ENCODE peak calls at places on chromosomes 6 and 20, in four cellular contexts. D is endothelial cell of umbilical vein, W is right lobe of liver, I is PC-3. O is an unnamed sample.

GRCh38 chr6:81171991-81172740 is 580.3 kb downstream of the TENT5A start:
- DNase-seq in D (peak; percentile 28), I (no peak), W (no peak), O (no peak)

GRCh38 chr20:62831361-62831788 is 14.5 kb downstream of the COL9A3 start:
- DNase-seq in D (no peak), W (peak; percentile 94), I (no peak), O (no peak)

GRCh38 chr6:75968143-75968542 is 104.3 kb downstream of the IMPG1 start:
- DNase-seq in I (no peak), W (no peak), D (no peak), O (no peak)

GRCh38 chr6:34919651-34920050 is 30.6 kb downstream of the ANKS1A start:
- DNase-seq in I (peak; percentile 24), D (peak; percentile 58), W (no peak), O (no peak)

GRCh38 chr6:8429821-8430220 is 5.5 kb downstream of the SLC35B3 start:
- DNase-seq in I (no peak), D (peak; percentile 28), W (no peak), O (no peak)

GRCh38 chr6:52609968-52610367 is 33.1 kb upstream of the TRAM2 start:
- DNase-seq in D (no peak), I (no peak), W (no peak), O (no peak)

GRCh38 chr6:106974999-106975698 is 620 bp upstream of the CD24 start:
- DNase-seq in W (peak; percentile 74), I (peak; percentile 60), D (no peak), O (no peak)

GRCh38 chr20:36833275-36834020 is 42.5 kb upstream of the TLDC2 start:
- DNase-seq in W (no peak), D (peak; percentile 30), I (no peak), O (no peak)

GRCh38 chr6:18226451-18226850 is 37.9 kb downstream of the DEK start:
- DNase-seq in D (no peak), I (no peak), W (no peak), O (no peak)

GRCh38 chr6:128370072-128370471 is 150.3 kb downstream of the PTPRK start:
- DNase-seq in I (peak; percentile 51), W (no peak), D (peak; percentile 71), O (no peak)

GRCh38 chr6:154448448-154449096 is 61.9 kb downstream of the CNKSR3 start:
- DNase-seq in D (peak; percentile 77), I (no peak), W (no peak), O (no peak)

GRCh38 chr6:1608976-1609661 is 596 bp upstream of the FOXC1 start:
- DNase-seq in W (peak; percentile 50), I (peak; percentile 27), D (peak; percentile 51), O (no peak)

GRCh38 chr20:47209982-47210381 is 146.5 kb downstream of the ZMYND8 start:
- DNase-seq in D (no peak), I (no peak), W (no peak), O (no peak)

GRCh38 chr6:126127662-126128061 is 141.3 kb downstream of the TRMT11 start:
- DNase-seq in W (no peak), D (no peak), I (peak; percentile 17), O (no peak)

GRCh38 chr6:163406320-163406719 is 8.2 kb upstream of the QKI start:
- DNase-seq in I (no peak), D (no peak), W (no peak), O (no peak)

GRCh38 chr6:3046295-3046694 is 22.0 kb upstream of the RIPK1 start:
- DNase-seq in D (no peak), I (no peak), W (no peak), O (no peak)

GRCh38 chr20:62219992-62220665 is at the start of gene HRH3:
- DNase-seq in I (no peak), W (no peak), D (no peak), O (no peak)

GRCh38 chr20:29497261-29497671 is 1760.2 kb upstream of the DEFB115 start:
- DNase-seq in W (peak; percentile 71), D (no peak), I (peak; percentile 54), O (no peak)

GRCh38 chr6:98469146-98469545 is 365.2 kb upstream of the POU3F2 start:
- DNase-seq in I (no peak), W (no peak), D (no peak), O (no peak)

GRCh38 chr6:24827162-24827561 is 28.4 kb upstream of the ARMH2 start:
- DNase-seq in I (no peak), D (no peak), W (no peak), O (no peak)

GRCh38 chr6:165649701-165650137 is 13.3 kb downstream of the PDE10A start:
- DNase-seq in W (no peak), D (no peak), I (no peak), O (no peak)

GRCh38 chr6:165647041-165647440 is 16.0 kb downstream of the PDE10A start:
- DNase-seq in D (no peak), W (no peak), I (no peak), O (no peak)

GRCh38 chr6:165646484-165646883 is 16.6 kb downstream of the PDE10A start:
- DNase-seq in I (no peak), D (no peak), W (no peak), O (no peak)

GRCh38 chr6:165645919-165646318 is 17.1 kb downstream of the PDE10A start:
- DNase-seq in D (no peak), I (no peak), W (no peak), O (no peak)

GRCh38 chr6:165649152-165649551 is 13.9 kb downstream of the PDE10A start:
- DNase-seq in I (no peak), D (no peak), W (no peak), O (no peak)
- H3K27ac ChIP-seq in I (no peak overlapping the region), D (no peak overlapping the region), W (no peak overlapping the region), O (peak overlapping the region; percentile 21)

DNA sequence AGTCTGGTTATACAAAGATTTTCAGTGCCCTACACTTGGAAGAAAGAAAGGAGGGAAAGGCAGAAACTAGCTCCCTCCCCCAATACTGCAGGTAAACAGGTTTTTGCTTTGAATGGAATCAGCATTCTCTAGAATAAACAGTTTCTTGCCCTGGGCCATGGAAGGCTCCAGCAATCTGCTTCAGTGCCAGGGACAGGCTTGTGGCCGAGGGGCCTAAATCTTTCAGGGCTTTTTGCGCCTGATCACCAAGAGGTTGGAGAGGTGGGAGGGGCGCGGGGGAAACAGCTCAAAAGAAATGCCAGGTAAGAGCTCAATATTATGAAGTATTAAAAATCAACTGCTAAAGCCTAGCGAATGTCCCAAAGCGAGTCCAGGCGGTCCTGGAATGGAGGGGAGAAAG is 23.8 kb downstream of the TFAP2B start:
- DNase-seq in D (no peak), I (no peak), W (no peak), O (no peak)
- H3K27ac ChIP-seq in D (no peak overlapping the region), I (no peak overlapping the region), W (no peak overlapping the region), O (no peak overlapping the region)

DNA sequence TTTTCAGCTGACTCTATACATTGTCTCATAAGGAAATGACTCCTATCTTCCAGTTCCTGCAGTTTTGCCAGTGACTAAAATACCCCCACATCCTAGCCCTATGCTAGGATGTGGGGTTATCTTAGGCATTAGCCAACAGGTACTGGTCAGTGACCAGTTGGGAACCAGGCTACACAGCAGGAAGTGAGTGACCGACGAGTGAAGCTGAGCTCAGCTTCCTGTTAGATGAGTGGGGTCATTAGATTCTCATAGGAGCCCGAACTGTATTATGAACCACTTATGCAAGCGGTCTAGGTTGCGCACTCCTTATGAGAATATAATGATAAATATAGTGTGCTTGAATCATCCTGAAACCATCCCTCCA is 199.3 kb upstream of the FAM83B start:
- DNase-seq in D (peak; percentile 58), W (no peak), I (no peak), O (no peak)
- H3K27ac ChIP-seq in D (peak overlapping the region; percentile 34), W (no peak overlapping the region), I (no peak overlapping the region), O (no peak overlapping the region)

GRCh38 chr6:20173833-20174796 is 38.2 kb downstream of the MBOAT1 start:
- DNase-seq in D (no peak), I (peak; percentile 52), W (no peak), O (no peak)
- H3K27ac ChIP-seq in D (no peak overlapping the region), I (no peak overlapping the region), W (no peak overlapping the region), O (no peak overlapping the region)

GRCh38 chr6:87209812-87210211 is 54.4 kb downstream of the ZNF292 start:
- DNase-seq in D (no peak), W (no peak), I (no peak), O (no peak)

GRCh38 chr6:87214831-87215230 is 59.5 kb downstream of the ZNF292 start:
- DNase-seq in I (no peak), D (no peak), W (no peak), O (no peak)

GRCh38 chr6:87210979-87211378 is 55.6 kb downstream of the ZNF292 start:
- DNase-seq in W (no peak), D (no peak), I (no peak), O (no peak)

GRCh38 chr6:87212596-87212995 is 57.2 kb downstream of the ZNF292 start:
- DNase-seq in I (no peak), D (no peak), W (no peak), O (no peak)

DNA sequence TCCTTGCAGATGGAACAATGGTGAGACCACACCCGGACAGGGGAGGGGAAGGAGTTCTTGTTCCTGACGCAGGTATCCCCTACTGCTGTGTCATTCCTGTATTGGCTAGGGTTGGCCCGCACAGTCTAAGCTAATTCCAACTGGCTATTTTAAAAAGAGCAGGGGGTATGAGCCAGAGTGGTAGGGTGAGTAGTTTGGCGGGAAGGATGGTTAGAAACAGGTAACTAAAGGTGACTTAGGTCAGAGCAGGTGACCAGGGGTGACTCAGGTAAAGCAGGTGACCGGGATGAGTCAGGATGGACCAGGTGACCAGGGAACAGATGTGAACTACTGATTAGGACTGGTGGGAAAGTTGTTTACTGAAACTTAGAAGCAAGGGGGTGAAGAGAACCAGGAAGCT is 58.0 kb downstream of the ZNF292 start:
- DNase-seq in D (no peak), I (peak; percentile 35), W (no peak), O (no peak)
- H3K27ac ChIP-seq in D (no peak overlapping the region), I (peak overlapping the region; percentile 11), W (no peak overlapping the region), O (no peak overlapping the region)

GRCh38 chr6:31870385-31870921 is 7.8 kb upstream of the NEU1 start:
- DNase-seq in W (no peak), I (no peak), D (no peak), O (no peak)
- H3K27ac ChIP-seq in W (no peak overlapping the region), I (no peak overlapping the region), D (no peak overlapping the region), O (no peak overlapping the region)

DNA sequence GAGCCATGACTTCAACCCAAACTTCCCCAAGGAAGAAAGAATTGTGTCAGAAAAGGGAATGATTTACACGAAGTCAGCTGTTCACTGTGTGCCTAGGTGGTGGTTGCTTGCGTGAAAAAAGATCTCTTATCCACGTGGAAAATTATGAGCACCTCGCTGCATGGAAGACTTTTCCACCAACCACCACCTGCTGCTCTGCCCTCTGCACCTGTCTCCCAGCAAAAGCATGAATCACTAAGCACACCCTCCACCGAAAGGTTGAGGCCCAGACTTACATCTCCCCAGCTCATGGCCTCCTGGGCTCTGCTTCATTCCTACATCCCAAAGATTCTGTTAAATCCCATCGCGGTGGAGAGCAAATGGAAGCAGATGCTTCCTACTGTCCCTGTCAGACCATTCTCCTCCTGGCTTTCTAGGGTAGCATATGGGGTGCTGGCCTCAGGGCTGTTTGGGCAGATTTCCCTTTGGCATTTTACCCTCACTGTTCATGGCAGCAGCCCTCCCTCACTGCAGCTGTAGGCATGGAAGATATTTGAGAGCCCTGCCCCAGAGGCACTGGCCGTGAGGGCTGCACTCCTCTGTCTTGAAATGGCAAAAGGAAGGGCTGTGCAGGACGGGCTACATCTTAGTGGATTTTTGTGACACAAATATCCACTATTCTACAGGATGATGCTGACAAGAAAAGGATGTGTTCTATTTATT is 37.6 kb upstream of the CST5 start:
- DNase-seq in W (no peak), I (no peak), D (no peak), O (no peak)
- H3K27ac ChIP-seq in W (no peak overlapping the region), I (no peak overlapping the region), D (no peak overlapping the region), O (no peak overlapping the region)